ENCODE peak calls at places on chromosome 6, in seven cellular contexts. N is left cardiac atrium; B is T-helper 17 cell; Z is fibroblast of pulmonary artery; I is NCI-H510A treated with DMSO at 0.1 percent for 48 hours; J is WERI-Rb-1; E is stimulated activated CD4-positive, alpha-beta T cell treated with anti-CD3 and anti-CD28 coated beads, Interleukin-15, amount 100 ng/mL, for 24 hours. D is an unnamed sample.

GRCh38 chr6:116359835-116360234 is 10.9 kb upstream of the DSE start:
- DNase-seq in E (no peak), I (no peak), N (no peak), Z (no peak), B (no peak), J (no peak), D (no peak)

GRCh38 chr6:90294614-90294988 is 2.0 kb downstream of the BACH2 start:
- DNase-seq in E (peak; percentile 58), Z (no peak), N (no peak), I (no peak), B (no peak), J (no peak), D (no peak)

GRCh38 chr6:44224154-44224977 is 971 bp downstream of the SLC29A1 start:
- DNase-seq in E (peak; percentile 45), J (peak; percentile 66), Z (no peak), B (no peak), N (no peak), I (peak; percentile 72), D (peak; percentile 84)

GRCh38 chr6:131960371-131961133 is 9.4 kb upstream of the CCN2 start:
- DNase-seq in J (no peak), E (no peak), Z (peak; percentile 69), I (no peak), N (no peak), B (no peak), D (no peak)

GRCh38 chr6:14856177-14856576 is 389.7 kb upstream of the JARID2 start:
- DNase-seq in E (no peak), J (peak; percentile 96), Z (no peak), I (no peak), B (no peak), N (no peak), D (no peak)

GRCh38 chr6:35642471-35643161 is 46.1 kb downstream of the FKBP5 start:
- DNase-seq in E (no peak), J (peak; percentile 26), Z (peak; percentile 31), B (no peak), N (no peak), I (no peak), D (no peak)

GRCh38 chr6:33197431-33198048 is 2.9 kb downstream of the RXRB start:
- DNase-seq in E (no peak), J (peak; percentile 81), B (no peak), Z (peak; percentile 79), N (peak; percentile 49), I (peak; percentile 70), D (peak; percentile 40)

GRCh38 chr6:170089937-170090335 is 200.9 kb downstream of the DLL1 start:
- DNase-seq in E (peak; percentile 12), B (peak; percentile 5), J (no peak), I (no peak), Z (no peak), N (peak; percentile 24), D (no peak)

GRCh38 chr6:56902551-56903464 is 52.1 kb upstream of the BEND6 start:
- DNase-seq in B (no peak), J (no peak), N (no peak), I (peak; percentile 65), Z (peak; percentile 92), E (no peak), D (peak; percentile 6)

GRCh38 chr6:28531479-28532128 is 5.9 kb downstream of the GPX5 start:
- DNase-seq in I (no peak), B (no peak), J (no peak), N (no peak), Z (no peak), E (no peak), D (no peak)

GRCh38 chr6:150251566-150252186 is 108.8 kb downstream of the PPP1R14C start:
- DNase-seq in E (no peak), Z (no peak), B (no peak), J (no peak), I (peak; percentile 59), N (no peak), D (peak; percentile 87)

GRCh38 chr6:1057490-1058135 is 254.3 kb upstream of the FOXQ1 start:
- DNase-seq in I (no peak), B (no peak), Z (no peak), J (peak; percentile 64), E (no peak), N (no peak), D (no peak)

GRCh38 chr6:64973142-64973541 is 733.9 kb downstream of the EYS start:
- DNase-seq in I (no peak), B (no peak), Z (no peak), E (no peak), N (no peak), J (no peak), D (no peak)

GRCh38 chr6:111952326-111952725 is 79.1 kb upstream of the FYN start:
- DNase-seq in J (no peak), B (no peak), N (no peak), I (no peak), Z (no peak), E (no peak), D (no peak)

GRCh38 chr6:33993091-33993490 is 152.8 kb downstream of the GRM4 start:
- DNase-seq in E (no peak), I (no peak), B (no peak), Z (no peak), N (no peak), J (no peak), D (no peak)

GRCh38 chr6:81003156-81003555 is 749.3 kb downstream of the TENT5A start:
- DNase-seq in E (no peak), Z (peak; percentile 65), I (no peak), B (no peak), N (no peak), J (no peak), D (no peak)

GRCh38 chr6:47922391-47922790 is 140.6 kb downstream of the OPN5 start:
- DNase-seq in B (no peak), Z (no peak), N (no peak), E (no peak), I (no peak), J (no peak), D (no peak)

GRCh38 chr6:136499370-136499769 is 50.9 kb downstream of the MAP7 start:
- DNase-seq in N (no peak), Z (no peak), I (no peak), E (no peak), J (no peak), B (no peak), D (no peak)

GRCh38 chr6:157061770-157062594 is 261.3 kb downstream of the TMEM242 start:
- DNase-seq in N (no peak), Z (no peak), E (no peak), B (no peak), I (no peak), J (no peak), D (no peak)

GRCh38 chr6:128239898-128240509 is 280.4 kb downstream of the PTPRK start:
- DNase-seq in J (no peak), Z (no peak), B (no peak), I (no peak), N (no peak), E (no peak), D (no peak)

GRCh38 chr6:72084992-72085569 is 198.7 kb downstream of the RIMS1 start:
- DNase-seq in J (no peak), N (no peak), I (peak; percentile 9), B (no peak), E (no peak), Z (peak; percentile 44), D (no peak)

GRCh38 chr6:158286413-158286812 is 25.9 kb upstream of the TULP4 start:
- DNase-seq in Z (peak; percentile 68), J (no peak), I (no peak), N (no peak), B (no peak), E (no peak), D (no peak)

GRCh38 chr6:24332306-24332705 is 25.6 kb downstream of the DCDC2 start:
- DNase-seq in I (no peak), E (no peak), J (no peak), N (no peak), Z (peak; percentile 51), B (no peak), D (no peak)

GRCh38 chr6:104644848-104645247 is 214.9 kb downstream of the HACE1 start:
- DNase-seq in Z (no peak), B (no peak), N (no peak), E (no peak), I (no peak), J (no peak), D (no peak)

GRCh38 chr6:29702519-29703103 is 20.6 kb upstream of the HLA-F start:
- DNase-seq in Z (peak; percentile 23), E (peak; percentile 86), I (no peak), N (peak; percentile 53), B (peak; percentile 64), J (peak; percentile 91), D (peak; percentile 30)

GRCh38 chr6:7235712-7236311 is 77.2 kb downstream of the SSR1 start:
- DNase-seq in I (peak; percentile 40), N (no peak), J (no peak), B (no peak), Z (no peak), E (no peak), D (no peak)

GRCh38 chr6:125781307-125781868 is 9.4 kb upstream of the NCOA7 start:
- DNase-seq in I (peak; percentile 24), Z (peak; percentile 46), N (no peak), B (peak; percentile 27), E (peak; percentile 69), J (no peak), D (peak; percentile 43)

GRCh38 chr6:129251669-129252376 is 368.9 kb downstream of the LAMA2 start:
- DNase-seq in I (peak; percentile 28), E (peak; percentile 64), N (no peak), B (no peak), J (peak; percentile 57), Z (peak; percentile 87), D (peak; percentile 80)

GRCh38 chr6:147567141-147567805 is 58.8 kb downstream of the SAMD5 start:
- DNase-seq in Z (peak; percentile 3), J (peak; percentile 62), B (no peak), N (no peak), I (no peak), E (no peak), D (no peak)

GRCh38 chr6:151647871-151648639 is 154.2 kb downstream of the CCDC170 start:
- DNase-seq in Z (peak; percentile 4), N (no peak), B (no peak), J (peak; percentile 70), I (no peak), E (peak; percentile 31), D (no peak)

GRCh38 chr6:142566628-142567396 is 265.0 kb downstream of the ADGRG6 start:
- DNase-seq in N (peak; percentile 38), I (peak; percentile 1), J (peak; percentile 35), B (no peak), E (peak; percentile 73), Z (peak; percentile 71), D (peak; percentile 19)

GRCh38 chr6:113634352-113635163 is 222.6 kb upstream of the MARCKS start:
- DNase-seq in J (no peak), Z (peak; percentile 77), I (no peak), B (no peak), E (no peak), N (no peak), D (no peak)

GRCh38 chr6:124683507-124683906 is 278.7 kb upstream of the RNF217 start:
- DNase-seq in E (no peak), Z (no peak), N (no peak), I (no peak), B (no peak), J (peak; percentile 15), D (peak; percentile 77)

GRCh38 chr6:47733879-47734558 is 35.6 kb downstream of the ADGRF4 start:
- DNase-seq in Z (peak; percentile 21), B (no peak), J (no peak), I (peak; percentile 15), N (no peak), E (no peak), D (peak; percentile 43)

GRCh38 chr6:136767583-136768307 is 24.5 kb downstream of the MAP3K5 start:
- DNase-seq in J (no peak), N (no peak), B (no peak), E (no peak), I (no peak), Z (peak; percentile 49), D (no peak)

GRCh38 chr6:57097596-57097995 is 7.6 kb downstream of the ZNF451 start:
- DNase-seq in B (no peak), E (no peak), N (no peak), I (no peak), J (no peak), Z (peak; percentile 14), D (no peak)